ENCODE peak calls at places on chromosomes 13 and 19, in seven cellular contexts. One of them, this sample, is unnamed.

GRCh38 chr13:76386316-76386715 is 499.9 kb downstream of the KCTD12 start:
- DNase-seq in NB4: no peak
- DNase-seq in spleen: no peak
- DNase-seq in caudate nucleus: no peak
- DNase-seq in foreskin melanocyte: no peak
- DNase-seq in endodermal cell: no peak
- DNase-seq in RPMI7951: no peak
- DNase-seq in this sample: no peak

GRCh38 chr13:109206616-109207015 is 577.2 kb downstream of the MYO16 start:
- DNase-seq in NB4: peak; percentile 24
- DNase-seq in spleen: no peak
- DNase-seq in caudate nucleus: no peak
- DNase-seq in foreskin melanocyte: no peak
- DNase-seq in endodermal cell: no peak
- DNase-seq in RPMI7951: no peak
- DNase-seq in this sample: no peak

GRCh38 chr19:37077615-37077928 is 661 bp upstream of the ZNF420 start:
- DNase-seq in NB4: no peak
- DNase-seq in spleen: no peak
- DNase-seq in caudate nucleus: no peak
- DNase-seq in foreskin melanocyte: no peak
- DNase-seq in endodermal cell: no peak
- DNase-seq in RPMI7951: no peak
- DNase-seq in this sample: no peak

GRCh38 chr19:29491491-29491890 is 34.3 kb upstream of the VSTM2B start:
- DNase-seq in NB4: no peak
- DNase-seq in spleen: no peak
- DNase-seq in caudate nucleus: no peak
- DNase-seq in foreskin melanocyte: no peak
- DNase-seq in endodermal cell: peak; percentile 34
- DNase-seq in RPMI7951: no peak
- DNase-seq in this sample: peak; percentile 35

GRCh38 chr13:23644527-23644926 is 74.3 kb downstream of the TNFRSF19 start:
- DNase-seq in NB4: no peak
- DNase-seq in spleen: no peak
- DNase-seq in caudate nucleus: no peak
- DNase-seq in foreskin melanocyte: no peak
- DNase-seq in endodermal cell: no peak
- DNase-seq in RPMI7951: no peak
- DNase-seq in this sample: no peak

GRCh38 chr19:4976412-4977298 is 7.7 kb downstream of the KDM4B start:
- DNase-seq in NB4: peak; percentile 94
- DNase-seq in spleen: peak; percentile 90
- DNase-seq in caudate nucleus: peak; percentile 69
- DNase-seq in foreskin melanocyte: no peak
- DNase-seq in endodermal cell: peak; percentile 83
- DNase-seq in RPMI7951: no peak
- DNase-seq in this sample: peak; percentile 53

GRCh38 chr13:73598021-73598712 is 536.0 kb downstream of the KLF12 start:
- DNase-seq in NB4: no peak
- DNase-seq in spleen: no peak
- DNase-seq in caudate nucleus: no peak
- DNase-seq in foreskin melanocyte: no peak
- DNase-seq in endodermal cell: no peak
- DNase-seq in RPMI7951: no peak
- DNase-seq in this sample: no peak

GRCh38 chr13:50713849-50714248 is 129.6 kb downstream of the DLEU7 start:
- DNase-seq in NB4: peak; percentile 99
- DNase-seq in spleen: peak; percentile 79
- DNase-seq in caudate nucleus: no peak
- DNase-seq in foreskin melanocyte: peak; percentile 66
- DNase-seq in endodermal cell: no peak
- DNase-seq in RPMI7951: peak; percentile 90
- DNase-seq in this sample: no peak

GRCh38 chr13:51778407-51778806 is 25.6 kb downstream of the DHRS12 start:
- DNase-seq in NB4: no peak
- DNase-seq in spleen: no peak
- DNase-seq in caudate nucleus: no peak
- DNase-seq in foreskin melanocyte: no peak
- DNase-seq in endodermal cell: no peak
- DNase-seq in RPMI7951: no peak
- DNase-seq in this sample: no peak